ENCODE peak calls at places on chromosomes 16 and 17, in four cellular contexts. One of them, this sample, is unnamed.

GRCh38 chr17:2022647-2023046 is 2.5 kb downstream of the RTN4RL1 start:
- DNase-seq in SK-MEL-5: no peak
- DNase-seq in ACHN: no peak
- DNase-seq in posterior cingulate gyrus: no peak
- DNase-seq in this sample: no peak

GRCh38 chr17:76867578-76868175 is 527 bp upstream of the MGAT5B start:
- DNase-seq in posterior cingulate gyrus: peak
- DNase-seq in ACHN: peak
- DNase-seq in SK-MEL-5: no peak
- DNase-seq in this sample: peak

GRCh38 chr16:77613115-77613514 is 109.2 kb upstream of the NUDT7 start:
- DNase-seq in SK-MEL-5: no peak
- DNase-seq in ACHN: no peak
- DNase-seq in posterior cingulate gyrus: no peak
- DNase-seq in this sample: no peak

GRCh38 chr17:68197091-68197996 is 50.5 kb upstream of the AMZ2 start:
- DNase-seq in SK-MEL-5: no peak
- DNase-seq in ACHN: no peak
- DNase-seq in posterior cingulate gyrus: no peak
- DNase-seq in this sample: no peak

GRCh38 chr16:22859925-22860324 is 46.0 kb downstream of the HS3ST2 start:
- DNase-seq in posterior cingulate gyrus: no peak
- DNase-seq in SK-MEL-5: no peak
- DNase-seq in ACHN: no peak
- DNase-seq in this sample: no peak

GRCh38 chr16:827513-827912 is 27.0 kb upstream of the GNG13 start:
- DNase-seq in posterior cingulate gyrus: no peak
- DNase-seq in SK-MEL-5: no peak
- DNase-seq in ACHN: no peak
- DNase-seq in this sample: no peak

GRCh38 chr17:45325810-45326209 is 9.0 kb upstream of the MAP3K14 start:
- DNase-seq in SK-MEL-5: no peak
- DNase-seq in ACHN: no peak
- DNase-seq in posterior cingulate gyrus: no peak
- DNase-seq in this sample: no peak

GRCh38 chr17:17693253-17693954 is 12.1 kb downstream of the RAI1 start:
- DNase-seq in posterior cingulate gyrus: peak
- DNase-seq in ACHN: no peak
- DNase-seq in SK-MEL-5: peak
- DNase-seq in this sample: peak

GRCh38 chr16:10895053-10895946 is 18.3 kb downstream of the CIITA start:
- DNase-seq in ACHN: peak
- DNase-seq in SK-MEL-5: peak
- DNase-seq in posterior cingulate gyrus: no peak
- DNase-seq in this sample: peak

GRCh38 chr16:85567101-85567866 is 45.8 kb upstream of the GSE1 start:
- DNase-seq in ACHN: no peak
- DNase-seq in SK-MEL-5: no peak
- DNase-seq in posterior cingulate gyrus: no peak
- DNase-seq in this sample: no peak

GRCh38 chr17:21214777-21215541 is 998 bp upstream of the TMEM11 start:
- DNase-seq in ACHN: no peak
- DNase-seq in posterior cingulate gyrus: no peak
- DNase-seq in SK-MEL-5: no peak
- DNase-seq in this sample: no peak

GRCh38 chr16:10594312-10594950 is 14.0 kb upstream of the EMP2 start:
- DNase-seq in SK-MEL-5: no peak
- DNase-seq in ACHN: no peak
- DNase-seq in posterior cingulate gyrus: no peak
- DNase-seq in this sample: no peak

GRCh38 chr17:76584427-76585047 is 1.1 kb downstream of the ST6GALNAC2 start:
- DNase-seq in posterior cingulate gyrus: no peak
- DNase-seq in ACHN: no peak
- DNase-seq in SK-MEL-5: no peak
- DNase-seq in this sample: no peak

GRCh38 chr17:2016494-2016893 is 8.6 kb downstream of the RTN4RL1 start:
- DNase-seq in ACHN: no peak
- DNase-seq in posterior cingulate gyrus: no peak
- DNase-seq in SK-MEL-5: no peak
- DNase-seq in this sample: no peak

GRCh38 chr17:36722121-36722902 is 120.9 kb downstream of the MRM1 start:
- DNase-seq in posterior cingulate gyrus: peak
- DNase-seq in SK-MEL-5: no peak
- DNase-seq in ACHN: no peak
- DNase-seq in this sample: peak

GRCh38 chr17:14302421-14303099 is 1.7 kb downstream of the HS3ST3B1 start:
- DNase-seq in posterior cingulate gyrus: peak
- DNase-seq in SK-MEL-5: peak
- DNase-seq in ACHN: peak
- DNase-seq in this sample: peak

GRCh38 chr17:70562137-70562536 is 392.8 kb downstream of the KCNJ2 start:
- DNase-seq in ACHN: no peak
- DNase-seq in SK-MEL-5: no peak
- DNase-seq in posterior cingulate gyrus: no peak
- DNase-seq in this sample: no peak

GRCh38 chr17:79379700-79380099 is 231.2 kb downstream of the RBFOX3 start:
- DNase-seq in SK-MEL-5: no peak
- DNase-seq in ACHN: no peak
- DNase-seq in posterior cingulate gyrus: no peak
- DNase-seq in this sample: no peak